ENCODE peak calls at places on chromosomes 13 and 19, in six cellular contexts. One of them, this sample, is unnamed.

GRCh38 chr13:30892966-30893365 is 13.1 kb upstream of the MEDAG start:
- DNase-seq in NCI-H1436: no peak
- DNase-seq in iPS-NIHi11: peak; percentile 81
- DNase-seq in NCI-H1694: no peak
- DNase-seq in uterus: peak; percentile 71
- DNase-seq in AG08395: peak; percentile 24
- DNase-seq in this sample: no peak

GRCh38 chr19:7533281-7533819 is 2.2 kb upstream of the PNPLA6 start:
- DNase-seq in NCI-H1436: no peak
- DNase-seq in iPS-NIHi11: no peak
- DNase-seq in NCI-H1694: no peak
- DNase-seq in uterus: peak; percentile 67
- DNase-seq in AG08395: peak; percentile 64
- DNase-seq in this sample: no peak

GRCh38 chr13:41610426-41610825 is 153.1 kb downstream of the RGCC start:
- DNase-seq in NCI-H1436: no peak
- DNase-seq in iPS-NIHi11: peak; percentile 27
- DNase-seq in NCI-H1694: no peak
- DNase-seq in uterus: no peak
- DNase-seq in AG08395: peak; percentile 81
- DNase-seq in this sample: no peak

GRCh38 chr19:54517483-54517882 is 14.9 kb downstream of the LAIR2 start:
- DNase-seq in NCI-H1436: no peak
- DNase-seq in iPS-NIHi11: peak; percentile 60
- DNase-seq in NCI-H1694: no peak
- DNase-seq in uterus: no peak
- DNase-seq in AG08395: peak; percentile 40
- DNase-seq in this sample: peak; percentile 6

GRCh38 chr19:1747285-1748114 is 5.8 kb upstream of the ONECUT3 start:
- DNase-seq in NCI-H1436: no peak
- DNase-seq in iPS-NIHi11: peak; percentile 63
- DNase-seq in NCI-H1694: no peak
- DNase-seq in uterus: no peak
- DNase-seq in AG08395: peak; percentile 84
- DNase-seq in this sample: no peak

GRCh38 chr13:80359459-80360297 is 18.8 kb upstream of the SPRY2 start:
- DNase-seq in NCI-H1436: no peak
- DNase-seq in iPS-NIHi11: peak; percentile 65
- DNase-seq in NCI-H1694: no peak
- DNase-seq in uterus: no peak
- DNase-seq in AG08395: no peak
- DNase-seq in this sample: no peak

GRCh38 chr13:38684714-38685113 is 2.2 kb upstream of the FREM2 start:
- DNase-seq in NCI-H1436: no peak
- DNase-seq in iPS-NIHi11: no peak
- DNase-seq in NCI-H1694: no peak
- DNase-seq in uterus: no peak
- DNase-seq in AG08395: no peak
- DNase-seq in this sample: no peak

GRCh38 chr13:46567671-46568070 is 14.7 kb downstream of the LRCH1 start:
- DNase-seq in NCI-H1436: no peak
- DNase-seq in iPS-NIHi11: no peak
- DNase-seq in NCI-H1694: no peak
- DNase-seq in uterus: no peak
- DNase-seq in AG08395: no peak
- DNase-seq in this sample: no peak

GRCh38 chr19:29503140-29503758 is 22.5 kb upstream of the VSTM2B start:
- DNase-seq in NCI-H1436: no peak
- DNase-seq in iPS-NIHi11: no peak
- DNase-seq in NCI-H1694: no peak
- DNase-seq in uterus: no peak
- DNase-seq in AG08395: no peak
- DNase-seq in this sample: no peak

GRCh38 chr13:97367016-97367415 is 67.0 kb upstream of the RAP2A start:
- DNase-seq in NCI-H1436: no peak
- DNase-seq in iPS-NIHi11: no peak
- DNase-seq in NCI-H1694: no peak
- DNase-seq in uterus: no peak
- DNase-seq in AG08395: peak; percentile 70
- DNase-seq in this sample: no peak

GRCh38 chr19:19206938-19207337 is 3.7 kb upstream of the NR2C2AP start:
- DNase-seq in NCI-H1436: no peak
- DNase-seq in iPS-NIHi11: no peak
- DNase-seq in NCI-H1694: no peak
- DNase-seq in uterus: no peak
- DNase-seq in AG08395: no peak
- DNase-seq in this sample: no peak

GRCh38 chr13:97028441-97029299 is 34.4 kb upstream of the OXGR1 start:
- DNase-seq in NCI-H1436: peak; percentile 62
- DNase-seq in iPS-NIHi11: peak; percentile 68
- DNase-seq in NCI-H1694: peak; percentile 67
- DNase-seq in uterus: peak; percentile 36
- DNase-seq in AG08395: peak; percentile 67
- DNase-seq in this sample: peak; percentile 19

GRCh38 chr19:3494559-3494958 is 5.9 kb downstream of the DOHH start:
- DNase-seq in NCI-H1436: no peak
- DNase-seq in iPS-NIHi11: no peak
- DNase-seq in NCI-H1694: no peak
- DNase-seq in uterus: no peak
- DNase-seq in AG08395: no peak
- DNase-seq in this sample: no peak

GRCh38 chr19:47005873-47006272 is 13.8 kb upstream of the NPAS1 start:
- DNase-seq in NCI-H1436: no peak
- DNase-seq in iPS-NIHi11: peak; percentile 68
- DNase-seq in NCI-H1694: no peak
- DNase-seq in uterus: no peak
- DNase-seq in AG08395: no peak
- DNase-seq in this sample: no peak

This sample was measured in naive thymus-derived CD4-positive, alpha-beta T cell.